ENCODE peak calls at places on chromosomes 1 and 21, in five cellular contexts. One of them, this sample, is unnamed.

GRCh38 chr1:200423235-200423634 is 13.4 kb upstream of the ZNF281 start:
- DNase-seq in HepG2: no peak
- DNase-seq in GM12878: no peak
- DNase-seq in A549: no peak
- DNase-seq in K562: no peak
- DNase-seq in this sample: no peak

GRCh38 chr1:154420172-154420571 is 15.0 kb downstream of the IL6R start:
- DNase-seq in HepG2: peak
- DNase-seq in GM12878: no peak
- DNase-seq in A549: peak
- DNase-seq in K562: no peak
- DNase-seq in this sample: no peak

GRCh38 chr1:8211620-8212442 is 106.1 kb upstream of the SLC45A1 start:
- DNase-seq in HepG2: peak
- DNase-seq in GM12878: no peak
- DNase-seq in A549: peak
- DNase-seq in K562: no peak
- DNase-seq in this sample: no peak

GRCh38 chr1:219621047-219621786 is 8.3 kb upstream of the ZC3H11B start:
- DNase-seq in HepG2: peak
- DNase-seq in GM12878: no peak
- DNase-seq in A549: no peak
- DNase-seq in K562: no peak
- DNase-seq in this sample: no peak

GRCh38 chr1:201918343-201918742 is 28.0 kb downstream of the LMOD1 start:
- DNase-seq in HepG2: no peak
- DNase-seq in GM12878: no peak
- DNase-seq in A549: no peak
- DNase-seq in K562: no peak
- DNase-seq in this sample: no peak

GRCh38 chr1:97307151-97307550 is 585.6 kb downstream of the PTBP2 start:
- DNase-seq in HepG2: no peak
- DNase-seq in GM12878: no peak
- DNase-seq in A549: no peak
- DNase-seq in K562: no peak
- DNase-seq in this sample: no peak

GRCh38 chr1:167635941-167636340 is 5.9 kb downstream of the RCSD1 start:
- DNase-seq in HepG2: no peak
- DNase-seq in GM12878: no peak
- DNase-seq in A549: no peak
- DNase-seq in K562: no peak
- DNase-seq in this sample: no peak

GRCh38 chr1:62951441-62951840 is 167.5 kb downstream of the ATG4C start:
- DNase-seq in HepG2: no peak
- DNase-seq in GM12878: no peak
- DNase-seq in A549: no peak
- DNase-seq in K562: no peak
- DNase-seq in this sample: no peak

GRCh38 chr1:99726407-99726806 is 40.0 kb downstream of the FRRS1 start:
- DNase-seq in HepG2: no peak
- DNase-seq in GM12878: no peak
- DNase-seq in A549: no peak
- DNase-seq in K562: no peak
- DNase-seq in this sample: no peak

GRCh38 chr1:112618114-112618720 is 724 bp downstream of the ST7L start:
- DNase-seq in HepG2: no peak
- DNase-seq in GM12878: no peak
- DNase-seq in A549: peak
- DNase-seq in K562: no peak
- DNase-seq in this sample: no peak

GRCh38 chr21:43305336-43305665 is 121.6 kb downstream of the SIK1 start:
- DNase-seq in HepG2: no peak
- DNase-seq in GM12878: no peak
- DNase-seq in A549: no peak
- DNase-seq in K562: no peak
- DNase-seq in this sample: no peak

GRCh38 chr1:90973897-90974798 is 47.7 kb downstream of the ZNF644 start:
- DNase-seq in HepG2: no peak
- DNase-seq in GM12878: no peak
- DNase-seq in A549: no peak
- DNase-seq in K562: no peak
- DNase-seq in this sample: no peak

GRCh38 chr1:3543076-3544049 is 67.9 kb downstream of the MEGF6 start:
- DNase-seq in HepG2: no peak
- DNase-seq in GM12878: no peak
- DNase-seq in A549: peak
- DNase-seq in K562: no peak
- DNase-seq in this sample: peak

GRCh38 chr1:159991513-159991912 is 37.5 kb upstream of the SLAMF9 start:
- DNase-seq in HepG2: peak
- DNase-seq in GM12878: no peak
- DNase-seq in A549: peak
- DNase-seq in K562: no peak
- DNase-seq in this sample: no peak

GRCh38 chr1:44648514-44649250 is 25.6 kb downstream of the TMEM53 start:
- DNase-seq in HepG2: no peak
- DNase-seq in GM12878: no peak
- DNase-seq in A549: no peak
- DNase-seq in K562: no peak
- DNase-seq in this sample: no peak

GRCh38 chr1:151062738-151063371 is 2.7 kb downstream of the MLLT11 start:
- DNase-seq in HepG2: no peak
- DNase-seq in GM12878: no peak
- DNase-seq in A549: peak
- DNase-seq in K562: no peak
- DNase-seq in this sample: no peak

GRCh38 chr1:91578320-91579109 is 77.9 kb downstream of the CDC7 start:
- DNase-seq in HepG2: peak
- DNase-seq in GM12878: no peak
- DNase-seq in A549: no peak
- DNase-seq in K562: peak
- DNase-seq in this sample: no peak

GRCh38 chr1:47023268-47024137 is at the start of gene CYP4X1:
- DNase-seq in HepG2: no peak
- DNase-seq in GM12878: no peak
- DNase-seq in A549: no peak
- DNase-seq in K562: no peak
- DNase-seq in this sample: peak

GRCh38 chr21:15552914-15553491 is 176.8 kb upstream of the USP25 start:
- DNase-seq in HepG2: peak
- DNase-seq in GM12878: no peak
- DNase-seq in A549: peak
- DNase-seq in K562: no peak
- DNase-seq in this sample: no peak

GRCh38 chr21:15549671-15550070 is 180.1 kb upstream of the USP25 start:
- DNase-seq in HepG2: peak
- DNase-seq in GM12878: no peak
- DNase-seq in A549: no peak
- DNase-seq in K562: no peak
- DNase-seq in this sample: no peak
- TF ChIP-seq USF2 in HepG2: no peak
- TF ChIP-seq USF2 in GM12878: no peak
- TF ChIP-seq USF2 in A549: no peak
- TF ChIP-seq USF2 in K562: no peak
- TF ChIP-seq USF2 in this sample: no peak

GRCh38 chr21:44729336-44730027 is 18.1 kb upstream of the TSPEAR start:
- DNase-seq in HepG2: no peak
- DNase-seq in GM12878: no peak
- DNase-seq in A549: no peak
- DNase-seq in K562: no peak
- DNase-seq in this sample: no peak

GRCh38 chr21:44730951-44731579 is 19.7 kb upstream of the TSPEAR start:
- DNase-seq in HepG2: no peak
- DNase-seq in GM12878: no peak
- DNase-seq in A549: no peak
- DNase-seq in K562: peak
- DNase-seq in this sample: peak

GRCh38 chr21:44728716-44729115 is 17.3 kb upstream of the TSPEAR start:
- DNase-seq in HepG2: no peak
- DNase-seq in GM12878: no peak
- DNase-seq in A549: no peak
- DNase-seq in K562: no peak
- DNase-seq in this sample: no peak

GRCh38 chr21:44732263-44732662 is 20.9 kb upstream of the TSPEAR start:
- DNase-seq in HepG2: no peak
- DNase-seq in GM12878: no peak
- DNase-seq in A549: no peak
- DNase-seq in K562: no peak
- DNase-seq in this sample: peak

DNA sequence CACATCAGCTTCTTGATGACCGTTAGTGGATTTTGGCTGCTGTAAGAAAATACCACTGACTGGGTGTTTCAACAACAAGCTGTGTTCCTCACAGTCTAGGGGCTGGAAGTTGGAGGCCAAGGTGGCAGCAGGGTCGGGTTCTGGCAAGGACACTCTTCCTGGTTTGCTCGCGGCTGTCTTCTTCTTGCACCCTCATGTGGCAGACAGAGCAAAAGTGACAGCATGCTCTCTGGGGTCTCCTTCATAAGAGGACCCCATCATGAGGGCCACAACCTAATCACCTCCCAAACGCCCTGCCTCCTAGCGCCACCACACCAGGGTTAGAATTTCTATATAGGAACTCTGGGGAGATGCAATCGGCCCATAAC is 18.6 kb upstream of the TSPEAR start:
- DNase-seq in HepG2: no peak
- DNase-seq in GM12878: no peak
- DNase-seq in A549: no peak
- DNase-seq in K562: no peak
- DNase-seq in this sample: peak
- TF ChIP-seq KDM1A in HepG2: no peak
- TF ChIP-seq KDM1A in GM12878: no peak
- TF ChIP-seq KDM1A in A549: no peak
- TF ChIP-seq KDM1A in K562: no peak
- TF ChIP-seq KDM1A in this sample: no peak

DNA sequence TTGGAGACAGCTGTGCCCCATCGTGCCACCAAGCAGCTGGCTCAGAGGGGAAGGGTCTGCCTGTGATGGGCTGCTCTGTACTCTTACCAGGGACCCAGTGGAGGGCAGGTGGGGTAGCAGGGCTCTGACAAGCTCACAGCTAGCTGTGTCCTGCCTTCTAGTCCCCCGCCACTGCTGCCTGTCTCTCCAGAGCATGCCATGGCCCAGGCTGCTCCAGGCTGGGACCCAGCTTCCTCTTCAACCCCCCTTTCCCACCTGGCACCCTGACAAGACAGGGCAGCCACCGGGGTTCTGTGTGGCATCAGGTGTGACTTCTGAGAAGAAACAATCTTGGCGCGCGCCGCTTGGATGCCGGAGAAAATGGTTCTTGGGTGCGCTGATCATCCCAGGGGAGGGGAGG is 92.3 kb upstream of the ACTL8 start:
- DNase-seq in HepG2: no peak
- DNase-seq in GM12878: no peak
- DNase-seq in A549: no peak
- DNase-seq in K562: no peak
- DNase-seq in this sample: no peak
- TF ChIP-seq USF2 in HepG2: no peak
- TF ChIP-seq USF2 in GM12878: no peak
- TF ChIP-seq USF2 in A549: no peak
- TF ChIP-seq USF2 in K562: no peak
- TF ChIP-seq USF2 in this sample: no peak

DNA sequence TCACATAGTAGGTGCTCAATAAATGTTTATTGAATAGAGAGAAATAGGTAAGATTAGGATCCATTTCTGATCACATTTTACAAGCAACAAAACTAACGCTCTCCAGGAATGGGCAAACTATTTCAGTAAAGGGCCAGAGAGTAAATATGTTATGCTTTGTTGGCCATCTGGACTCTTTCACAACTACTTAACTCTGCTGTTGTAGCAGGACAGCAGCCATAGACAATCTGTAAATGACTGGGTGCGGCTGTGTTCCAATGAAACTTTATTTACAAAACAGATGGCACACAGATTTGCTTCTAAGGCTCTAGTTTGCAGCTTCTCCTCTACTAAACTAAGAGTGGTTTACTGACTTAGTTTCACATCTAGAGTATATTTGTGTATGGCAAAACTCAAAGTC is 83.0 kb upstream of the BACH1 start:
- DNase-seq in HepG2: no peak
- DNase-seq in GM12878: no peak
- DNase-seq in A549: no peak
- DNase-seq in K562: no peak
- DNase-seq in this sample: no peak
- TF ChIP-seq KDM1A in HepG2: no peak
- TF ChIP-seq KDM1A in GM12878: no peak
- TF ChIP-seq KDM1A in A549: no peak
- TF ChIP-seq KDM1A in K562: no peak
- TF ChIP-seq KDM1A in this sample: no peak

This sample was measured in H1.